ENCODE peak calls at places on chromosomes 3 and 15, in four cellular contexts. J is A549, U is K562, Z is GM12878. T is an unnamed sample.

GRCh38 chr15:90154246-90154645 is 46.9 kb upstream of the SEMA4B start:
- DNase-seq in J (no peak), U (no peak), Z (no peak), T (no peak)

GRCh38 chr3:50464578-50464977 is 38.9 kb downstream of the CACNA2D2 start:
- DNase-seq in J (no peak), U (no peak), Z (no peak), T (no peak)

GRCh38 chr3:100954990-100955389 is 38.2 kb downstream of the ABI3BP start:
- DNase-seq in J (no peak), U (no peak), Z (no peak), T (no peak)

GRCh38 chr15:74307827-74308642 is 59.4 kb downstream of the CYP11A1 start:
- DNase-seq in J (peak), U (peak), Z (no peak), T (peak)

GRCh38 chr3:88203537-88204143 is 53.9 kb downstream of the C3orf38 start:
- DNase-seq in J (peak), U (peak), Z (peak), T (peak)

GRCh38 chr3:55718475-55718874 is 231.4 kb upstream of the WNT5A start:
- DNase-seq in J (no peak), U (no peak), Z (no peak), T (no peak)

GRCh38 chr3:154040283-154040682 is 80.9 kb upstream of the ARHGEF26 start:
- DNase-seq in J (no peak), U (no peak), Z (no peak), T (peak)

GRCh38 chr15:92161039-92161670 is 232.5 kb upstream of the ST8SIA2 start:
- DNase-seq in J (no peak), U (no peak), Z (peak), T (no peak)

GRCh38 chr15:64651573-64652260 is 123.7 kb downstream of the RBPMS2 start:
- DNase-seq in J (no peak), U (no peak), Z (peak), T (peak)

GRCh38 chr3:108189477-108189876 is 32.7 kb downstream of the IFT57 start:
- DNase-seq in J (no peak), U (no peak), Z (no peak), T (peak)

GRCh38 chr3:145550522-145550921 is 610.5 kb downstream of the PLOD2 start:
- DNase-seq in J (no peak), U (no peak), Z (no peak), T (no peak)

GRCh38 chr3:95343767-95344166 is 1280.9 kb downstream of the NSUN3 start:
- DNase-seq in J (no peak), U (no peak), Z (no peak), T (no peak)

GRCh38 chr3:101518421-101518871 is 5.4 kb upstream of the SENP7 start:
- DNase-seq in J (peak), U (no peak), Z (peak), T (peak)

GRCh38 chr15:70380484-70380883 is 282.8 kb upstream of the TLE3 start:
- DNase-seq in J (no peak), U (no peak), Z (no peak), T (no peak)

GRCh38 chr3:188635258-188636038 is 481.5 kb downstream of the LPP start:
- DNase-seq in J (no peak), U (no peak), Z (no peak), T (no peak)

GRCh38 chr3:134881305-134881704 is 86.2 kb downstream of the EPHB1 start:
- DNase-seq in J (no peak), U (no peak), Z (no peak), T (no peak)

GRCh38 chr3:134886991-134887390 is 91.9 kb downstream of the EPHB1 start:
- DNase-seq in J (no peak), U (no peak), Z (no peak), T (no peak)

GRCh38 chr3:134883697-134884385 is 88.8 kb downstream of the EPHB1 start:
- DNase-seq in J (no peak), U (no peak), Z (no peak), T (no peak)

GRCh38 chr3:134880431-134880830 is 85.4 kb downstream of the EPHB1 start:
- DNase-seq in J (no peak), U (no peak), Z (no peak), T (no peak)

DNA sequence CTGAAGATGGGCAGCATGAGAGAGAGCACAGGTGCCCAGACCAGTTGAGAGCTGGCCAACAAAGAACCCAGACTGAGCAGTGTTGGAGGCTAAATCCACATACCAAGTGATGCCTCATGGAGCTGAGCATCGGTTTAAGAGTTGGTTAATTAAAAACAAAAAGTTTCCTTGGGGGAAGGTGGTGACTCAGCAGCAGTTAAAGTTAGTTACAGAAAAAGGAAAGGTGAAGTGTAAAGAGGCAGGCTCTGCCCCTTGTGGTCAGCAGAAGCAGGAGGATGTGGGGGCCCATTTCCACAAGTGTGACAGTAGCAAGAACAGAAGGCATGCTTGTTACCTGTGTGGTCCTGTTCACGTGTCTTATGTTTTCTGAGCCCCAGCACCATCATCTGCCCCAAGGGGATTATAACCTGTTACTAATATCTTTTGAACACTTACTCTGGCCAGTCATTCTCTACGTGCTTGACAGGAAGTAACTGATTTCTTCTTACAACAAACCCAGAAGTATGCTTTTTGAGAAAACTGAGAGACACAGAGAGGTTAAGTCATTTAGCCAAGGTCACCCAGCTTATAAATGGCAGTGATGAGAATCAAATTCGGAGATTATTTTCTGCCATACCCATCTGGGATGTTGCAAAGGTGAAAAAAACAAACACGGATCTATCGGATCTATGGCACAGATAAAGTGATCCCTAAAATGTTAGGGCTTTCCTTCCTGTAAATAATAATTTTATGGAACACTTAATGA is 91.0 kb downstream of the EPHB1 start:
- DNase-seq in J (no peak), U (no peak), Z (peak), T (no peak)
- TF ChIP-seq CHD4 in J (no peak), U (no peak), Z (no peak), T (no peak)

GRCh38 chr3:10707984-10708868 is 107.8 kb upstream of the SLC6A11 start:
- DNase-seq in J (no peak), U (peak), Z (no peak), T (no peak)
- TF ChIP-seq CHD4 in J (no peak), U (no peak), Z (no peak), T (no peak)

GRCh38 chr15:40357723-40358491 is at the start of gene DISP2:
- DNase-seq in J (peak), U (peak), Z (no peak), T (peak)
- TF ChIP-seq CHD4 in J (no peak), U (no peak), Z (no peak), T (no peak)

GRCh38 chr15:28915041-28915810 is 29.5 kb downstream of the APBA2 start:
- DNase-seq in J (no peak), U (no peak), Z (no peak), T (no peak)
- TF ChIP-seq CHD4 in J (no peak), U (no peak), Z (no peak), T (no peak)

DNA sequence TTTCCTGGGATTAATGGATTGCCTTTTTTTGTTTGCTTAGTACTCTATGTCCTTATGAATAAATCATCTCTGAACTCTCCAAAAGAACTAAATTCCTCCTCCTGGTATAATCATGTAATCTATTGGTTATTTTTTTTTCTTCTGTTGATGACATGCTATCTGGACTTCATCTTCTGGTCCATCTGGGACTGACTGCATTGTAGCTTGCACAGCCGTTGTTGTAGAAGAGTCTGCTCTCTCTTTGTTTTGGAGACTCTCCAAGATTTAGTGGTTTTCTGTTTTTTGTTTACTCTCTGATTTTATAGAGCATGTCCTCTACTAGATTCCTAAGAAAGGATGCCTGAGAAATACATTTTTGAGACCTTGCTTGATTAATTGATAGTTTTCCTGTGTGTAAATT is 19.1 kb downstream of the IREB2 start:
- DNase-seq in J (peak), U (peak), Z (no peak), T (no peak)
- TF ChIP-seq CHD4 in J (no peak), U (no peak), Z (no peak), T (no peak)

T was measured in HepG2.